ENCODE peak calls at places on chromosomes 5 and 9, in nine cellular contexts. Q, X, B, F, O, R, I, N and U are unnamed samples.

GRCh38 chr5:21817668-21818419 is 1035.3 kb downstream of the CDH12 start:
- DNase-seq in Q (peak), R (no peak), O (no peak), X (no peak), N (no peak), B (peak), I (peak), F (no peak), U (no peak)

GRCh38 chr9:135282001-135282731 is 194.7 kb downstream of the OLFM1 start:
- DNase-seq in I (peak), B (peak), O (no peak), X (no peak), Q (no peak), R (peak), N (peak), F (peak), U (no peak)

GRCh38 chr5:94968507-94969095 is 316.3 kb downstream of the MCTP1 start:
- DNase-seq in B (peak), R (no peak), I (peak), O (no peak), F (no peak), Q (peak), X (peak), N (no peak), U (no peak)

GRCh38 chr9:77534376-77535057 is 113.6 kb downstream of the GNA14 start:
- DNase-seq in X (peak), N (no peak), R (no peak), B (no peak), I (no peak), O (no peak), F (no peak), Q (no peak), U (no peak)

GRCh38 chr5:107966216-107966615 is 295.5 kb upstream of the EFNA5 start:
- DNase-seq in F (no peak), R (no peak), X (no peak), Q (peak), B (no peak), N (no peak), I (no peak), O (no peak), U (no peak)

GRCh38 chr9:88992556-88992955 is 1.3 kb downstream of the S1PR3 start:
- DNase-seq in N (no peak), I (no peak), Q (no peak), F (no peak), X (no peak), R (no peak), B (no peak), O (no peak), U (no peak)

GRCh38 chr9:127098916-127099315 is 23.5 kb downstream of the ANGPTL2 start:
- DNase-seq in R (no peak), X (no peak), B (no peak), I (no peak), F (no peak), O (no peak), Q (no peak), N (no peak), U (no peak)

GRCh38 chr9:70816316-70816715 is 305.1 kb downstream of the TRPM3 start:
- DNase-seq in O (no peak), F (no peak), Q (no peak), N (no peak), R (no peak), I (no peak), B (no peak), X (no peak), U (no peak)

GRCh38 chr9:129058965-129059795 is 21.7 kb upstream of the DOLPP1 start:
- DNase-seq in N (no peak), O (no peak), Q (peak), B (no peak), X (no peak), F (no peak), I (no peak), R (no peak), U (no peak)

GRCh38 chr9:75369989-75370388 is 281.7 kb downstream of the OSTF1 start:
- DNase-seq in Q (no peak), X (no peak), F (no peak), O (no peak), N (no peak), I (no peak), B (no peak), R (no peak), U (no peak)

GRCh38 chr9:127503947-127504886 is 52.9 kb downstream of the LRSAM1 start:
- DNase-seq in X (peak), B (peak), Q (peak), I (peak), N (peak), F (no peak), O (peak), R (peak), U (peak)

GRCh38 chr9:111819360-111819759 is 24.6 kb upstream of the SHOC1 start:
- DNase-seq in X (no peak), I (no peak), O (no peak), F (no peak), N (no peak), Q (no peak), B (no peak), R (no peak), U (no peak)

GRCh38 chr9:120434532-120434931 is 145.4 kb downstream of the CDK5RAP2 start:
- DNase-seq in B (no peak), N (peak), R (peak), Q (peak), O (no peak), X (no peak), I (no peak), F (no peak), U (no peak)

GRCh38 chr5:123085638-123086286 is 3.3 kb upstream of the PRDM6 start:
- DNase-seq in B (no peak), I (no peak), O (no peak), X (no peak), N (no peak), F (no peak), Q (no peak), R (no peak), U (no peak)

GRCh38 chr9:18473551-18474279 is at the start of gene ADAMTSL1:
- DNase-seq in I (peak), F (no peak), R (peak), Q (peak), X (peak), O (no peak), N (peak), B (no peak), U (no peak)

GRCh38 chr9:94952553-94953373 is 226.3 kb downstream of the AOPEP start:
- DNase-seq in F (no peak), I (no peak), N (no peak), X (peak), R (no peak), B (peak), O (no peak), Q (no peak), U (no peak)

GRCh38 chr9:27431573-27431972 is 92.5 kb upstream of the IFNK start:
- DNase-seq in X (no peak), O (no peak), R (no peak), B (no peak), N (no peak), Q (no peak), I (no peak), F (no peak), U (no peak)

GRCh38 chr9:136086213-136086881 is 8.7 kb downstream of the NACC2 start:
- DNase-seq in F (no peak), O (no peak), I (no peak), Q (no peak), B (no peak), N (peak), X (no peak), R (no peak), U (no peak)

GRCh38 chr5:147972441-147972840 is 66.1 kb upstream of the C5orf46 start:
- DNase-seq in B (no peak), Q (no peak), O (no peak), I (no peak), R (no peak), N (no peak), F (no peak), X (no peak), U (no peak)

GRCh38 chr5:120767171-120767820 is 303.2 kb downstream of the PRR16 start:
- DNase-seq in B (no peak), I (no peak), R (no peak), O (no peak), X (no peak), F (no peak), Q (peak), N (no peak), U (no peak)

GRCh38 chr9:82961504-82962125 is 101.3 kb downstream of the RASEF start:
- DNase-seq in X (peak), O (peak), F (peak), Q (peak), R (peak), B (peak), I (peak), N (peak), U (no peak)

GRCh38 chr9:9117866-9118265 is 1318.3 kb upstream of the DMAC1 start:
- DNase-seq in X (no peak), R (no peak), Q (no peak), N (no peak), O (no peak), B (no peak), I (no peak), F (no peak), U (no peak)

GRCh38 chr5:62206150-62206829 is 99.7 kb upstream of the KIF2A start:
- DNase-seq in Q (no peak), X (peak), I (no peak), F (no peak), O (no peak), N (no peak), B (no peak), R (no peak), U (no peak)

GRCh38 chr9:38235244-38235643 is 157.3 kb upstream of the ALDH1B1 start:
- DNase-seq in B (no peak), F (no peak), N (no peak), R (no peak), I (no peak), Q (no peak), X (no peak), O (no peak), U (no peak)

GRCh38 chr5:76849767-76850291 is at the start of gene S100Z:
- DNase-seq in N (no peak), Q (no peak), I (no peak), F (no peak), O (no peak), R (no peak), X (no peak), B (no peak), U (peak)

GRCh38 chr9:93261735-93262523 is 78.0 kb downstream of the WNK2 start:
- DNase-seq in I (no peak), O (no peak), F (no peak), Q (no peak), X (no peak), B (peak), R (peak), N (no peak), U (no peak)

GRCh38 chr5:123089971-123090640 is 1.1 kb downstream of the PRDM6 start:
- DNase-seq in I (no peak), Q (peak), R (no peak), B (no peak), F (no peak), O (no peak), X (peak), N (peak), U (no peak)